ENCODE peak calls at places on chromosome 11, in seven cellular contexts. One of them, this sample, is unnamed.

GRCh38 chr11:130390071-130390758 is 38.2 kb downstream of the ADAMTS8 start:
- DNase-seq in heart right ventricle: no peak
- DNase-seq in EL: peak
- DNase-seq in HS-27A: no peak
- DNase-seq in activated CD4-positive, alpha-beta T cell treated with anti-CD3 and anti-CD28 coated beads for 36 hours: no peak
- DNase-seq in IMR-90: peak
- DNase-seq in foreskin melanocyte: no peak
- DNase-seq in this sample: peak

GRCh38 chr11:11722246-11722645 is 100.4 kb upstream of the GALNT18 start:
- DNase-seq in heart right ventricle: no peak
- DNase-seq in EL: no peak
- DNase-seq in activated CD4-positive, alpha-beta T cell treated with anti-CD3 and anti-CD28 coated beads for 36 hours: no peak
- DNase-seq in HS-27A: no peak
- DNase-seq in IMR-90: no peak
- DNase-seq in foreskin melanocyte: peak
- DNase-seq in this sample: no peak

GRCh38 chr11:86458294-86459001 is 83.8 kb downstream of the CCDC81 start:
- DNase-seq in HS-27A: no peak
- DNase-seq in heart right ventricle: no peak
- DNase-seq in activated CD4-positive, alpha-beta T cell treated with anti-CD3 and anti-CD28 coated beads for 36 hours: no peak
- DNase-seq in foreskin melanocyte: no peak
- DNase-seq in EL: no peak
- DNase-seq in IMR-90: no peak
- DNase-seq in this sample: no peak

GRCh38 chr11:60870276-60870675 is 2.9 kb downstream of the ZP1 start:
- DNase-seq in heart right ventricle: no peak
- DNase-seq in foreskin melanocyte: no peak
- DNase-seq in EL: no peak
- DNase-seq in HS-27A: no peak
- DNase-seq in IMR-90: no peak
- DNase-seq in activated CD4-positive, alpha-beta T cell treated with anti-CD3 and anti-CD28 coated beads for 36 hours: no peak
- DNase-seq in this sample: no peak

GRCh38 chr11:15692739-15693138 is 578.0 kb downstream of the INSC start:
- DNase-seq in IMR-90: peak
- DNase-seq in heart right ventricle: no peak
- DNase-seq in EL: peak
- DNase-seq in activated CD4-positive, alpha-beta T cell treated with anti-CD3 and anti-CD28 coated beads for 36 hours: no peak
- DNase-seq in HS-27A: no peak
- DNase-seq in foreskin melanocyte: no peak
- DNase-seq in this sample: peak

GRCh38 chr11:103110406-103110805 is 1.2 kb downstream of the DYNC2H1 start:
- DNase-seq in heart right ventricle: no peak
- DNase-seq in activated CD4-positive, alpha-beta T cell treated with anti-CD3 and anti-CD28 coated beads for 36 hours: no peak
- DNase-seq in EL: peak
- DNase-seq in foreskin melanocyte: peak
- DNase-seq in HS-27A: no peak
- DNase-seq in IMR-90: peak
- DNase-seq in this sample: no peak

GRCh38 chr11:113477321-113477720 is 2.1 kb upstream of the DRD2 start:
- DNase-seq in activated CD4-positive, alpha-beta T cell treated with anti-CD3 and anti-CD28 coated beads for 36 hours: peak
- DNase-seq in EL: no peak
- DNase-seq in IMR-90: no peak
- DNase-seq in foreskin melanocyte: no peak
- DNase-seq in heart right ventricle: no peak
- DNase-seq in HS-27A: no peak
- DNase-seq in this sample: no peak

GRCh38 chr11:67303989-67304411 is 670 bp downstream of the SSH3 start:
- DNase-seq in IMR-90: no peak
- DNase-seq in heart right ventricle: peak
- DNase-seq in activated CD4-positive, alpha-beta T cell treated with anti-CD3 and anti-CD28 coated beads for 36 hours: peak
- DNase-seq in EL: peak
- DNase-seq in HS-27A: no peak
- DNase-seq in foreskin melanocyte: no peak
- DNase-seq in this sample: no peak

GRCh38 chr11:111059726-111060125 is 185.8 kb upstream of the POU2AF2 start:
- DNase-seq in foreskin melanocyte: no peak
- DNase-seq in EL: peak
- DNase-seq in IMR-90: peak
- DNase-seq in heart right ventricle: no peak
- DNase-seq in activated CD4-positive, alpha-beta T cell treated with anti-CD3 and anti-CD28 coated beads for 36 hours: no peak
- DNase-seq in HS-27A: no peak
- DNase-seq in this sample: no peak

GRCh38 chr11:488579-488978 is 18.5 kb downstream of the RNH1 start:
- DNase-seq in activated CD4-positive, alpha-beta T cell treated with anti-CD3 and anti-CD28 coated beads for 36 hours: no peak
- DNase-seq in foreskin melanocyte: no peak
- DNase-seq in EL: no peak
- DNase-seq in heart right ventricle: no peak
- DNase-seq in IMR-90: no peak
- DNase-seq in HS-27A: no peak
- DNase-seq in this sample: no peak